ENCODE peak calls at places on chromosomes 11 and 22, in ten cellular contexts. One of them, this sample, is unnamed.

GRCh38 chr22:40534379-40535188 is 101.9 kb downstream of the MRTFA start:
- DNase-seq in HCT116: no peak
- DNase-seq in upper lobe of right lung: no peak
- DNase-seq in heart right ventricle: no peak
- DNase-seq in cardiac muscle cell: no peak
- DNase-seq in bronchial epithelial cell: peak
- DNase-seq in mucosa of descending colon: no peak
- DNase-seq in pancreas: no peak
- DNase-seq in testis: peak
- DNase-seq in sigmoid colon: no peak
- DNase-seq in this sample: no peak

GRCh38 chr11:95517453-95517852 is 272.1 kb downstream of the FAM76B start:
- DNase-seq in HCT116: no peak
- DNase-seq in upper lobe of right lung: no peak
- DNase-seq in heart right ventricle: no peak
- DNase-seq in cardiac muscle cell: no peak
- DNase-seq in bronchial epithelial cell: no peak
- DNase-seq in mucosa of descending colon: no peak
- DNase-seq in pancreas: no peak
- DNase-seq in testis: no peak
- DNase-seq in sigmoid colon: no peak
- DNase-seq in this sample: no peak

GRCh38 chr11:19110290-19110689 is 6.7 kb upstream of the ZDHHC13 start:
- DNase-seq in HCT116: no peak
- DNase-seq in upper lobe of right lung: no peak
- DNase-seq in heart right ventricle: peak
- DNase-seq in cardiac muscle cell: no peak
- DNase-seq in bronchial epithelial cell: no peak
- DNase-seq in mucosa of descending colon: no peak
- DNase-seq in pancreas: peak
- DNase-seq in testis: peak
- DNase-seq in sigmoid colon: no peak
- DNase-seq in this sample: no peak

GRCh38 chr22:33076368-33076767 is 18.2 kb upstream of the SYN3 start:
- DNase-seq in HCT116: no peak
- DNase-seq in upper lobe of right lung: no peak
- DNase-seq in heart right ventricle: no peak
- DNase-seq in cardiac muscle cell: peak
- DNase-seq in bronchial epithelial cell: peak
- DNase-seq in mucosa of descending colon: no peak
- DNase-seq in pancreas: no peak
- DNase-seq in testis: no peak
- DNase-seq in sigmoid colon: no peak
- DNase-seq in this sample: no peak

GRCh38 chr22:39343259-39344045 is 6.3 kb upstream of the SYNGR1 start:
- DNase-seq in HCT116: peak
- DNase-seq in upper lobe of right lung: peak
- DNase-seq in heart right ventricle: no peak
- DNase-seq in cardiac muscle cell: peak
- DNase-seq in bronchial epithelial cell: peak
- DNase-seq in mucosa of descending colon: peak
- DNase-seq in pancreas: peak
- DNase-seq in testis: peak
- DNase-seq in sigmoid colon: no peak
- DNase-seq in this sample: no peak

GRCh38 chr11:2569321-2569721 is 124.5 kb downstream of the KCNQ1 start:
- DNase-seq in HCT116: no peak
- DNase-seq in upper lobe of right lung: peak
- DNase-seq in heart right ventricle: peak
- DNase-seq in cardiac muscle cell: no peak
- DNase-seq in bronchial epithelial cell: no peak
- DNase-seq in mucosa of descending colon: peak
- DNase-seq in pancreas: peak
- DNase-seq in testis: no peak
- DNase-seq in sigmoid colon: peak
- DNase-seq in this sample: peak

GRCh38 chr11:23123766-23124165 is 263.5 kb upstream of the CCDC179 start:
- DNase-seq in HCT116: no peak
- DNase-seq in upper lobe of right lung: no peak
- DNase-seq in heart right ventricle: no peak
- DNase-seq in cardiac muscle cell: no peak
- DNase-seq in bronchial epithelial cell: peak
- DNase-seq in mucosa of descending colon: no peak
- DNase-seq in pancreas: no peak
- DNase-seq in testis: no peak
- DNase-seq in sigmoid colon: no peak
- DNase-seq in this sample: peak

GRCh38 chr11:69368119-69368880 is 74.3 kb downstream of the MYEOV start:
- DNase-seq in HCT116: no peak
- DNase-seq in upper lobe of right lung: no peak
- DNase-seq in heart right ventricle: no peak
- DNase-seq in cardiac muscle cell: no peak
- DNase-seq in bronchial epithelial cell: peak
- DNase-seq in mucosa of descending colon: no peak
- DNase-seq in pancreas: no peak
- DNase-seq in testis: peak
- DNase-seq in sigmoid colon: peak
- DNase-seq in this sample: no peak

GRCh38 chr22:46056169-46057041 is 79.4 kb upstream of the WNT7B start:
- DNase-seq in HCT116: no peak
- DNase-seq in upper lobe of right lung: peak
- DNase-seq in heart right ventricle: peak
- DNase-seq in cardiac muscle cell: no peak
- DNase-seq in bronchial epithelial cell: no peak
- DNase-seq in mucosa of descending colon: peak
- DNase-seq in pancreas: peak
- DNase-seq in testis: peak
- DNase-seq in sigmoid colon: peak
- DNase-seq in this sample: no peak

GRCh38 chr11:19919050-19919561 is 206.5 kb downstream of the NAV2 start:
- DNase-seq in HCT116: no peak
- DNase-seq in upper lobe of right lung: peak
- DNase-seq in heart right ventricle: peak
- DNase-seq in cardiac muscle cell: no peak
- DNase-seq in bronchial epithelial cell: peak
- DNase-seq in mucosa of descending colon: no peak
- DNase-seq in pancreas: peak
- DNase-seq in testis: no peak
- DNase-seq in sigmoid colon: peak
- DNase-seq in this sample: peak

GRCh38 chr11:119599864-119600593 is 129.0 kb downstream of the NECTIN1 start:
- DNase-seq in HCT116: no peak
- DNase-seq in upper lobe of right lung: no peak
- DNase-seq in heart right ventricle: no peak
- DNase-seq in cardiac muscle cell: no peak
- DNase-seq in bronchial epithelial cell: peak
- DNase-seq in mucosa of descending colon: no peak
- DNase-seq in pancreas: no peak
- DNase-seq in testis: no peak
- DNase-seq in sigmoid colon: no peak
- DNase-seq in this sample: no peak

GRCh38 chr11:47992959-47993820 is 12.8 kb downstream of the PTPRJ start:
- DNase-seq in HCT116: peak
- DNase-seq in upper lobe of right lung: no peak
- DNase-seq in heart right ventricle: no peak
- DNase-seq in cardiac muscle cell: no peak
- DNase-seq in bronchial epithelial cell: peak
- DNase-seq in mucosa of descending colon: no peak
- DNase-seq in pancreas: no peak
- DNase-seq in testis: no peak
- DNase-seq in sigmoid colon: no peak
- DNase-seq in this sample: no peak

GRCh38 chr11:93820085-93820710 is 30.2 kb downstream of the VSTM5 start:
- DNase-seq in HCT116: no peak
- DNase-seq in upper lobe of right lung: no peak
- DNase-seq in heart right ventricle: no peak
- DNase-seq in cardiac muscle cell: no peak
- DNase-seq in bronchial epithelial cell: no peak
- DNase-seq in mucosa of descending colon: no peak
- DNase-seq in pancreas: no peak
- DNase-seq in testis: no peak
- DNase-seq in sigmoid colon: no peak
- DNase-seq in this sample: no peak

GRCh38 chr22:45216133-45217003 is 24.3 kb downstream of the KIAA0930 start:
- DNase-seq in HCT116: no peak
- DNase-seq in upper lobe of right lung: no peak
- DNase-seq in heart right ventricle: peak
- DNase-seq in cardiac muscle cell: peak
- DNase-seq in bronchial epithelial cell: no peak
- DNase-seq in mucosa of descending colon: no peak
- DNase-seq in pancreas: peak
- DNase-seq in testis: no peak
- DNase-seq in sigmoid colon: no peak
- DNase-seq in this sample: no peak

GRCh38 chr11:12269104-12269441 is 108.3 kb upstream of the PARVA start:
- DNase-seq in HCT116: no peak
- DNase-seq in upper lobe of right lung: no peak
- DNase-seq in heart right ventricle: no peak
- DNase-seq in cardiac muscle cell: no peak
- DNase-seq in bronchial epithelial cell: peak
- DNase-seq in mucosa of descending colon: no peak
- DNase-seq in pancreas: no peak
- DNase-seq in testis: no peak
- DNase-seq in sigmoid colon: peak
- DNase-seq in this sample: no peak

GRCh38 chr11:19187880-19188279 is 13.9 kb downstream of the CSRP3 start:
- DNase-seq in HCT116: no peak
- DNase-seq in upper lobe of right lung: no peak
- DNase-seq in heart right ventricle: no peak
- DNase-seq in cardiac muscle cell: no peak
- DNase-seq in bronchial epithelial cell: no peak
- DNase-seq in mucosa of descending colon: no peak
- DNase-seq in pancreas: no peak
- DNase-seq in testis: no peak
- DNase-seq in sigmoid colon: no peak
- DNase-seq in this sample: no peak

GRCh38 chr11:102187416-102188125 is 77.3 kb downstream of the YAP1 start:
- DNase-seq in HCT116: no peak
- DNase-seq in upper lobe of right lung: no peak
- DNase-seq in heart right ventricle: no peak
- DNase-seq in cardiac muscle cell: peak
- DNase-seq in bronchial epithelial cell: no peak
- DNase-seq in mucosa of descending colon: no peak
- DNase-seq in pancreas: no peak
- DNase-seq in testis: no peak
- DNase-seq in sigmoid colon: no peak
- DNase-seq in this sample: no peak

GRCh38 chr11:34837246-34837856 is 78.8 kb downstream of the APIP start:
- DNase-seq in HCT116: no peak
- DNase-seq in upper lobe of right lung: no peak
- DNase-seq in heart right ventricle: no peak
- DNase-seq in cardiac muscle cell: no peak
- DNase-seq in bronchial epithelial cell: no peak
- DNase-seq in mucosa of descending colon: no peak
- DNase-seq in pancreas: no peak
- DNase-seq in testis: peak
- DNase-seq in sigmoid colon: no peak
- DNase-seq in this sample: no peak

GRCh38 chr11:100902454-100903141 is 215.5 kb downstream of the ARHGAP42 start:
- DNase-seq in HCT116: no peak
- DNase-seq in upper lobe of right lung: no peak
- DNase-seq in heart right ventricle: no peak
- DNase-seq in cardiac muscle cell: no peak
- DNase-seq in bronchial epithelial cell: no peak
- DNase-seq in mucosa of descending colon: no peak
- DNase-seq in pancreas: no peak
- DNase-seq in testis: no peak
- DNase-seq in sigmoid colon: no peak
- DNase-seq in this sample: no peak
- TF ChIP-seq CTCF in HCT116: no peak
- TF ChIP-seq CTCF in upper lobe of right lung: no peak
- TF ChIP-seq CTCF in heart right ventricle: no peak
- TF ChIP-seq CTCF in cardiac muscle cell: no peak
- TF ChIP-seq CTCF in bronchial epithelial cell: no peak
- TF ChIP-seq CTCF in mucosa of descending colon: no peak
- TF ChIP-seq CTCF in pancreas: no peak
- TF ChIP-seq CTCF in testis: no peak
- TF ChIP-seq CTCF in sigmoid colon: no peak
- TF ChIP-seq CTCF in this sample: no peak

DNA sequence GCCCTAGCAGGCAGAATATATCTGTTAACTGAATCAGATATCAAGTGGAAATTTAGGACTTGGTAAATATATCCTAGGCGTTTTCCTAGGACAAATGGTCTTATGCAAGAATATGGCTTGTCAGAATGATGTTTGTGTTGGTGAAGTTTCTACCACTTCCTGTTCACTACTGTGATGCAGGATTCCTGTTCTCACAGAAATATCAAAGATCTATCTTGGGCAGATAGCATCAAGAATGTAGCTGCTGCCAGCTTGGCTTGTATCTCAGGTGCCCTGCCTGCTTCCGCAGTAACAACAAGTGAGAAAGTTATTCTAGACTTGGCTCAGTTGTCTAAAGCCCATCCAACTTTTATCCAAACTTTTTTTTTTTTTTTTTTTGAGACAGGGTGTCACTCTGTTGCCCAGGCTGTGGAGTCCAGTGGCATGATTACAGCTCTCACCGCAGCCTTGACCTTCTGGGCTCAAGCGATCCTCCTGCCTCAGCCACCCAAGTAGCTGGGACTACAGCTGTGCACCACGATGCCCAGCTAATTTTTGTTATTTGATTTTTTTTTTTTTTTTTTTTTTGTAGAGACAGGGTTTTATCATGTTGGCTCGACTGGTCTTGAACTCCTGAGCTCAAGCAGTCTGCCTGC is 61.3 kb downstream of the PPME1 start:
- DNase-seq in HCT116: no peak
- DNase-seq in upper lobe of right lung: no peak
- DNase-seq in heart right ventricle: no peak
- DNase-seq in cardiac muscle cell: no peak
- DNase-seq in bronchial epithelial cell: no peak
- DNase-seq in mucosa of descending colon: no peak
- DNase-seq in pancreas: no peak
- DNase-seq in testis: no peak
- DNase-seq in sigmoid colon: no peak
- DNase-seq in this sample: no peak
- H3K4me3 ChIP-seq in HCT116: no peak
- H3K4me3 ChIP-seq in upper lobe of right lung: no peak
- H3K4me3 ChIP-seq in heart right ventricle: no peak
- H3K4me3 ChIP-seq in cardiac muscle cell: no peak
- H3K4me3 ChIP-seq in bronchial epithelial cell: no peak
- H3K4me3 ChIP-seq in mucosa of descending colon: no peak
- H3K4me3 ChIP-seq in pancreas: no peak
- H3K4me3 ChIP-seq in testis: no peak
- H3K4me3 ChIP-seq in sigmoid colon: no peak
- H3K4me3 ChIP-seq in this sample: no peak

GRCh38 chr11:17786824-17787525 is 52.4 kb downstream of the KCNC1 start:
- DNase-seq in HCT116: peak
- DNase-seq in upper lobe of right lung: no peak
- DNase-seq in heart right ventricle: no peak
- DNase-seq in cardiac muscle cell: no peak
- DNase-seq in bronchial epithelial cell: peak
- DNase-seq in mucosa of descending colon: no peak
- DNase-seq in pancreas: no peak
- DNase-seq in testis: no peak
- DNase-seq in sigmoid colon: peak
- DNase-seq in this sample: peak
- TF ChIP-seq CTCF in HCT116: no peak
- TF ChIP-seq CTCF in upper lobe of right lung: no peak
- TF ChIP-seq CTCF in heart right ventricle: no peak
- TF ChIP-seq CTCF in cardiac muscle cell: no peak
- TF ChIP-seq CTCF in bronchial epithelial cell: peak
- TF ChIP-seq CTCF in mucosa of descending colon: no peak
- TF ChIP-seq CTCF in pancreas: no peak
- TF ChIP-seq CTCF in testis: no peak
- TF ChIP-seq CTCF in sigmoid colon: no peak
- TF ChIP-seq CTCF in this sample: peak

GRCh38 chr11:92199991-92200390 is 24.6 kb upstream of the FAT3 start:
- DNase-seq in HCT116: no peak
- DNase-seq in upper lobe of right lung: no peak
- DNase-seq in heart right ventricle: no peak
- DNase-seq in cardiac muscle cell: no peak
- DNase-seq in bronchial epithelial cell: no peak
- DNase-seq in mucosa of descending colon: no peak
- DNase-seq in pancreas: no peak
- DNase-seq in testis: no peak
- DNase-seq in sigmoid colon: no peak
- DNase-seq in this sample: no peak
- H3K4me3 ChIP-seq in HCT116: no peak
- H3K4me3 ChIP-seq in upper lobe of right lung: no peak
- H3K4me3 ChIP-seq in heart right ventricle: no peak
- H3K4me3 ChIP-seq in cardiac muscle cell: no peak
- H3K4me3 ChIP-seq in bronchial epithelial cell: no peak
- H3K4me3 ChIP-seq in mucosa of descending colon: no peak
- H3K4me3 ChIP-seq in pancreas: no peak
- H3K4me3 ChIP-seq in testis: no peak
- H3K4me3 ChIP-seq in sigmoid colon: no peak
- H3K4me3 ChIP-seq in this sample: no peak

This sample was measured in AG09309.